ENCODE peak calls at places on chromosomes 5 and 9, in seven cellular contexts. T is uterus, C is hypothalamus, B is SK-MEL-5, N is thoracic aorta, M is omental fat pad, U is GM13977. J is an unnamed sample.
A peak's percentile ranks its signal among the peaks of the same experiment; 100 is the strongest.

GRCh38 chr9:38380872-38381534 is 11.5 kb upstream of the ALDH1B1 start:
- DNase-seq in T (no peak), C (peak; percentile 18), B (peak; percentile 98), N (no peak), M (no peak), U (no peak), J (no peak)

GRCh38 chr9:91495450-91495849 is 71.8 kb upstream of the NFIL3 start:
- DNase-seq in T (no peak), C (no peak), B (no peak), N (no peak), M (no peak), U (no peak), J (peak; percentile 83)

GRCh38 chr9:123400926-123401503 is 45.0 kb downstream of the CRB2 start:
- DNase-seq in T (no peak), C (no peak), B (no peak), N (no peak), M (no peak), U (no peak), J (peak; percentile 81)

GRCh38 chr5:167389537-167389936 is 901.9 kb upstream of the WWC1 start:
- DNase-seq in T (no peak), C (no peak), B (no peak), N (no peak), M (no peak), U (no peak), J (no peak)

GRCh38 chr5:169100735-169101075 is 200.2 kb downstream of the SLIT3 start:
- DNase-seq in T (no peak), C (no peak), B (no peak), N (no peak), M (no peak), U (no peak), J (peak; percentile 92)

GRCh38 chr5:179858241-179858585 is 404 bp downstream of the MRNIP start:
- DNase-seq in T (no peak), C (no peak), B (peak; percentile 20), N (no peak), M (no peak), U (no peak), J (peak; percentile 81)

GRCh38 chr5:116530276-116530675 is 44.3 kb downstream of the SEMA6A start:
- DNase-seq in T (no peak), C (no peak), B (no peak), N (no peak), M (no peak), U (no peak), J (no peak)

GRCh38 chr5:170638454-170639220 is 134.8 kb downstream of the KCNIP1 start:
- DNase-seq in T (peak; percentile 60), C (peak; percentile 49), B (peak; percentile 66), N (no peak), M (peak; percentile 58), U (peak; percentile 77), J (peak; percentile 96)

GRCh38 chr9:119020284-119020683 is 349.0 kb downstream of the BRINP1 start:
- DNase-seq in T (no peak), C (no peak), B (no peak), N (no peak), M (no peak), U (no peak), J (peak; percentile 9)

GRCh38 chr5:140382866-140383265 is 18.8 kb upstream of the ANKHD1 start:
- DNase-seq in T (no peak), C (no peak), B (no peak), N (no peak), M (no peak), U (no peak), J (no peak)

GRCh38 chr5:74625742-74626241 is 14.7 kb downstream of the ENC1 start:
- DNase-seq in T (no peak), C (no peak), B (no peak), N (no peak), M (no peak), U (no peak), J (no peak)

GRCh38 chr5:132444841-132445639 is 45.5 kb downstream of the IRF1 start:
- DNase-seq in T (no peak), C (no peak), B (no peak), N (no peak), M (no peak), U (no peak), J (no peak)

GRCh38 chr5:78526049-78526525 is 122.5 kb downstream of the LHFPL2 start:
- DNase-seq in T (no peak), C (no peak), B (no peak), N (peak; percentile 61), M (no peak), U (peak; percentile 30), J (peak; percentile 93)

GRCh38 chr9:128150594-128151342 is 1.5 kb downstream of the LCN2 start:
- DNase-seq in T (no peak), C (no peak), B (peak; percentile 26), N (no peak), M (no peak), U (no peak), J (peak; percentile 59)

GRCh38 chr5:116370886-116371285 is 203.7 kb downstream of the SEMA6A start:
- DNase-seq in T (no peak), C (no peak), B (no peak), N (no peak), M (no peak), U (no peak), J (no peak)

GRCh38 chr9:13491493-13492424 is 212.3 kb upstream of the MPDZ start:
- DNase-seq in T (no peak), C (no peak), B (no peak), N (no peak), M (no peak), U (no peak), J (no peak)

GRCh38 chr5:95907740-95908706 is 53.6 kb downstream of the ELL2 start:
- DNase-seq in T (no peak), C (no peak), B (no peak), N (no peak), M (no peak), U (no peak), J (no peak)

GRCh38 chr5:92909545-92909962 is 671.5 kb downstream of the NR2F1-AS1 start:
- DNase-seq in T (no peak), C (no peak), B (peak; percentile 33), N (no peak), M (no peak), U (no peak), J (no peak)

GRCh38 chr5:1479581-1480188 is 34.4 kb upstream of the SLC6A3 start:
- DNase-seq in T (peak; percentile 58), C (no peak), B (peak; percentile 51), N (no peak), M (no peak), U (peak; percentile 80), J (peak; percentile 99)

GRCh38 chr9:31393240-31393639 is 991.2 kb upstream of the ACO1 start:
- DNase-seq in T (no peak), C (no peak), B (peak; percentile 88), N (no peak), M (no peak), U (no peak), J (no peak)

GRCh38 chr9:96068511-96068910 is 193.0 kb downstream of the ERCC6L2 start:
- DNase-seq in T (no peak), C (no peak), B (no peak), N (no peak), M (no peak), U (no peak), J (no peak)

GRCh38 chr5:124790895-124791732 is 44.7 kb upstream of the ZNF608 start:
- DNase-seq in T (no peak), C (no peak), B (no peak), N (no peak), M (no peak), U (no peak), J (no peak)

GRCh38 chr5:149779071-149779470 is 49.0 kb downstream of the PPARGC1B start:
- DNase-seq in T (no peak), C (no peak), B (no peak), N (no peak), M (no peak), U (no peak), J (no peak)

GRCh38 chr9:19405771-19406170 is 3.0 kb upstream of the ACER2 start:
- DNase-seq in T (no peak), C (no peak), B (no peak), N (no peak), M (no peak), U (no peak), J (peak; percentile 57)

GRCh38 chr5:143541943-143542797 is 138.7 kb upstream of the NR3C1 start:
- DNase-seq in T (no peak), C (no peak), B (no peak), N (no peak), M (no peak), U (no peak), J (no peak)

GRCh38 chr5:37730896-37731455 is 108.9 kb downstream of the GDNF start:
- DNase-seq in T (no peak), C (no peak), B (no peak), N (no peak), M (no peak), U (no peak), J (no peak)

GRCh38 chr9:134560654-134561053 is 80.9 kb upstream of the COL5A1 start:
- DNase-seq in T (no peak), C (no peak), B (no peak), N (no peak), M (no peak), U (no peak), J (no peak)

GRCh38 chr5:95533106-95533505 is 21.7 kb downstream of the SKIC3 start:
- DNase-seq in T (no peak), C (no peak), B (no peak), N (no peak), M (no peak), U (no peak), J (peak; percentile 3)

GRCh38 chr5:2192496-2192895 is 309.8 kb upstream of the IRX4 start:
- DNase-seq in T (no peak), C (no peak), B (no peak), N (no peak), M (no peak), U (no peak), J (no peak)

J was measured in osteoblast.